ENCODE peak calls at places on chromosomes 13 and 19, in seven cellular contexts. One of them, this sample, is unnamed.
A peak's percentile ranks its signal among the peaks of the same experiment; 100 is the strongest.

GRCh38 chr19:7506385-7507328 is 9.2 kb upstream of the ZNF358 start:
- DNase-seq in NB4: peak; percentile 73
- DNase-seq in NCI-H1092: no peak
- DNase-seq in NCI-H2171: peak; percentile 79
- DNase-seq in Calu3: peak; percentile 69
- DNase-seq in stimulated activated CD8-positive, alpha-beta memory T cell treated with anti-CD3 and anti-CD28 coated beads, Interleukin-2, amount 100 ng/mL, for 48 hours: peak; percentile 31
- DNase-seq in mesenchymal stem cell: peak; percentile 92
- DNase-seq in this sample: peak; percentile 66

GRCh38 chr19:17957887-17958286 is 9.0 kb upstream of the KCNN1 start:
- DNase-seq in Calu3: no peak
- DNase-seq in mesenchymal stem cell: no peak
- DNase-seq in NCI-H2171: no peak
- DNase-seq in stimulated activated CD8-positive, alpha-beta memory T cell treated with anti-CD3 and anti-CD28 coated beads, Interleukin-2, amount 100 ng/mL, for 48 hours: no peak
- DNase-seq in NB4: no peak
- DNase-seq in NCI-H1092: no peak
- DNase-seq in this sample: no peak

GRCh38 chr19:8558325-8558724 is 18.9 kb downstream of the MYO1F start:
- DNase-seq in stimulated activated CD8-positive, alpha-beta memory T cell treated with anti-CD3 and anti-CD28 coated beads, Interleukin-2, amount 100 ng/mL, for 48 hours: no peak
- DNase-seq in Calu3: no peak
- DNase-seq in NCI-H2171: no peak
- DNase-seq in mesenchymal stem cell: no peak
- DNase-seq in NCI-H1092: no peak
- DNase-seq in NB4: no peak
- DNase-seq in this sample: no peak

GRCh38 chr19:17098326-17098725 is 22.7 kb downstream of the MYO9B start:
- DNase-seq in stimulated activated CD8-positive, alpha-beta memory T cell treated with anti-CD3 and anti-CD28 coated beads, Interleukin-2, amount 100 ng/mL, for 48 hours: no peak
- DNase-seq in NCI-H1092: no peak
- DNase-seq in NCI-H2171: no peak
- DNase-seq in NB4: no peak
- DNase-seq in Calu3: no peak
- DNase-seq in mesenchymal stem cell: peak; percentile 47
- DNase-seq in this sample: no peak

GRCh38 chr19:10416083-10416379 is 4.3 kb upstream of the PDE4A start:
- DNase-seq in NB4: no peak
- DNase-seq in mesenchymal stem cell: no peak
- DNase-seq in NCI-H1092: no peak
- DNase-seq in stimulated activated CD8-positive, alpha-beta memory T cell treated with anti-CD3 and anti-CD28 coated beads, Interleukin-2, amount 100 ng/mL, for 48 hours: no peak
- DNase-seq in Calu3: no peak
- DNase-seq in NCI-H2171: no peak
- DNase-seq in this sample: no peak

GRCh38 chr13:43061496-43062280 is 38.3 kb downstream of the DNAJC15 start:
- DNase-seq in stimulated activated CD8-positive, alpha-beta memory T cell treated with anti-CD3 and anti-CD28 coated beads, Interleukin-2, amount 100 ng/mL, for 48 hours: no peak
- DNase-seq in NCI-H1092: no peak
- DNase-seq in Calu3: no peak
- DNase-seq in NCI-H2171: no peak
- DNase-seq in mesenchymal stem cell: no peak
- DNase-seq in NB4: no peak
- DNase-seq in this sample: no peak

GRCh38 chr19:33395561-33396550 is 22.3 kb downstream of the CEBPG start:
- DNase-seq in NCI-H1092: no peak
- DNase-seq in Calu3: no peak
- DNase-seq in NCI-H2171: no peak
- DNase-seq in mesenchymal stem cell: no peak
- DNase-seq in stimulated activated CD8-positive, alpha-beta memory T cell treated with anti-CD3 and anti-CD28 coated beads, Interleukin-2, amount 100 ng/mL, for 48 hours: no peak
- DNase-seq in NB4: no peak
- DNase-seq in this sample: no peak

GRCh38 chr19:17519967-17520366 is 8.5 kb downstream of the PGLS start:
- DNase-seq in NCI-H2171: no peak
- DNase-seq in stimulated activated CD8-positive, alpha-beta memory T cell treated with anti-CD3 and anti-CD28 coated beads, Interleukin-2, amount 100 ng/mL, for 48 hours: no peak
- DNase-seq in NCI-H1092: no peak
- DNase-seq in mesenchymal stem cell: no peak
- DNase-seq in NB4: no peak
- DNase-seq in Calu3: no peak
- DNase-seq in this sample: no peak

This sample was measured in Ammon's horn.